ENCODE peak calls at places on chromosomes 11 and 22, in nine cellular contexts. R is neural progenitor cell, K is endodermal cell, D is H1, E is NT2/D1, P is upper lobe of right lung, Y is HepG2, C is kidney, L is left ventricle myocardium inferior. O is an unnamed sample. For H3K4me1, the result is how much of the 10 kb centered on the place peaks cover.

GRCh38 chr11:110160016-110160415 is 66.8 kb downstream of the ZC3H12C start:
- DNase-seq in L (no peak), P (no peak), Y (no peak), C (no peak), R (no peak), K (no peak), E (no peak), D (no peak), O (no peak)

GRCh38 chr11:69249641-69250502 is 44.1 kb upstream of the MYEOV start:
- DNase-seq in K (peak), D (peak), P (peak), E (peak), L (no peak), Y (no peak), C (peak), R (peak), O (peak)

GRCh38 chr11:57240757-57241156 is 3.7 kb upstream of the APLNR start:
- DNase-seq in C (no peak), R (peak), Y (no peak), D (no peak), K (peak), E (peak), L (no peak), P (no peak), O (peak)

GRCh38 chr11:75374646-75375045 is 23.2 kb upstream of the ARRB1 start:
- DNase-seq in K (no peak), E (no peak), D (no peak), R (no peak), P (no peak), C (no peak), L (no peak), Y (no peak), O (no peak)

GRCh38 chr11:73389134-73389525 is 12.9 kb downstream of the RELT start:
- DNase-seq in K (no peak), D (no peak), C (no peak), E (no peak), P (no peak), Y (no peak), R (no peak), L (no peak), O (no peak)

GRCh38 chr11:128716661-128717210 is 22.9 kb downstream of the FLI1 start:
- DNase-seq in R (peak), Y (no peak), P (no peak), L (no peak), C (no peak), D (no peak), E (no peak), K (no peak), O (no peak)

GRCh38 chr11:25566298-25567200 is 765.4 kb upstream of the ANO3 start:
- DNase-seq in L (peak), R (no peak), Y (no peak), D (no peak), C (no peak), P (peak), K (no peak), E (no peak), O (no peak)

GRCh38 chr22:24935771-24936483 is 10.6 kb downstream of the LHFPL7 start:
- DNase-seq in P (no peak), E (no peak), L (no peak), Y (no peak), D (no peak), K (no peak), R (no peak), C (no peak), O (no peak)

GRCh38 chr11:17760102-17761029 is 25.8 kb downstream of the KCNC1 start:
- DNase-seq in D (peak), E (peak), K (peak), P (no peak), R (peak), Y (peak), L (peak), C (no peak), O (peak)

GRCh38 chr11:35850191-35850590 is 93.7 kb upstream of the LDLRAD3 start:
- DNase-seq in L (no peak), E (no peak), R (no peak), D (no peak), Y (no peak), K (peak), C (no peak), P (no peak), O (no peak)

GRCh38 chr11:125517116-125517804 is 21.2 kb upstream of the FEZ1 start:
- DNase-seq in E (peak), P (no peak), K (peak), R (peak), D (peak), Y (no peak), L (no peak), C (no peak), O (peak)

GRCh38 chr11:115267228-115267627 is 237.0 kb downstream of the CADM1 start:
- DNase-seq in L (no peak), D (no peak), P (no peak), K (no peak), Y (no peak), E (no peak), C (no peak), R (no peak), O (no peak)

GRCh38 chr22:36331912-36332622 is 55.7 kb downstream of the MYH9 start:
- DNase-seq in R (no peak), L (peak), E (no peak), C (peak), K (peak), P (peak), Y (no peak), D (no peak), O (peak)

GRCh38 chr11:42407379-42407778 is 904.4 kb upstream of the API5 start:
- DNase-seq in Y (no peak), P (no peak), D (peak), E (peak), L (no peak), C (no peak), R (peak), K (peak), O (peak)

GRCh38 chr11:69642549-69642912 is 1.6 kb downstream of the CCND1 start:
- DNase-seq in D (no peak), P (peak), K (no peak), L (peak), R (peak), C (peak), E (no peak), Y (no peak), O (no peak)

GRCh38 chr22:38222797-38223119 is 21.0 kb downstream of the MAFF start:
- DNase-seq in P (no peak), C (no peak), L (no peak), R (no peak), Y (no peak), E (no peak), D (no peak), K (no peak), O (no peak)

GRCh38 chr11:65897020-65897471 is 3.1 kb downstream of the FOSL1 start:
- DNase-seq in D (no peak), K (no peak), C (no peak), P (no peak), E (no peak), L (no peak), Y (no peak), R (no peak), O (no peak)
- H3K4me1 ChIP-seq in D (under half), K (under half), C (under half), P (under half), E (under half), L (half or more), Y (half or more), R (under half), O (under half)

GRCh38 chr22:20522828-20523117 is 15.4 kb downstream of the MED15 start:
- DNase-seq in Y (no peak), P (no peak), C (no peak), D (no peak), L (no peak), R (no peak), E (no peak), K (no peak), O (no peak)
- H3K4me1 ChIP-seq in Y (under half), P (under half), C (under half), D (under half), L (half or more), R (under half), E (under half), K (under half), O (under half)

DNA sequence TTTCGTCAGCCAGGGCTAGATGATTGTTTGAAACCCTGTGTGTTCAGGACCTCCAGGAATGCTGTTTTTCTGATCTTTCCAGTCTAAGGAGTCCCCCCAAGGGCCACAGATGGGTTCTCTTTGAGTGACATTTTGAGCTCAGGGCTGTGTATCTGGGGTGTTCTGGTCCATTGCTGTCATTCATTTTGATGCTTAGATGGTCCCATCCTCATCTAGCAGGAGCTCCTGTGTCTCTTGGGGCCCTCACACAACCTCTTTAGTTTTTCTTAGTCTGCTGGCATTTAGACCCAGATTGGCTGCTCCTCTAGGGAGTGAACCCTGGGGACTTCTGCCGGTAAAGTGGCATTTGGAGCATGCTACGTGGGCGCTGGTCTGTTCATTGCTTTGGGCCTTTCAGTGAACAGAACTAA is 39.1 kb downstream of the MED15 start:
- DNase-seq in D (no peak), Y (no peak), E (no peak), C (no peak), R (no peak), P (no peak), L (no peak), K (no peak), O (no peak)
- H3K4me1 ChIP-seq in D (under half), Y (under half), E (under half), C (under half), R (under half), P (under half), L (half or more), K (under half), O (under half)

GRCh38 chr11:1869427-1870325 is 16.8 kb downstream of the LSP1 start:
- DNase-seq in C (peak), L (peak), D (no peak), R (peak), P (peak), E (no peak), Y (peak), K (no peak), O (no peak)
- H3K4me1 ChIP-seq in C (under half), L (half or more), D (under half), R (under half), P (under half), E (under half), Y (under half), K (under half), O (under half)

GRCh38 chr22:40289991-40290459 is 56.3 kb upstream of the ADSL start:
- DNase-seq in P (no peak), E (no peak), K (no peak), L (no peak), D (no peak), R (no peak), C (no peak), Y (no peak), O (no peak)
- H3K4me1 ChIP-seq in P (under half), E (under half), K (under half), L (under half), D (under half), R (under half), C (under half), Y (under half), O (under half)